ENCODE peak calls at places on chromosome 17, in eight cellular contexts. S, Y, Q, U, E, H, B and W are unnamed samples.

GRCh38 chr17:51166987-51167931 is 1.0 kb downstream of the NME2 start:
- DNase-seq in S (peak; percentile 88), Y (peak; percentile 42), Q (peak; percentile 80), U (no peak), E (peak; percentile 79), H (peak; percentile 47), B (no peak), W (peak; percentile 70)

GRCh38 chr17:69761767-69762321 is 313.2 kb upstream of the KCNJ16 start:
- DNase-seq in S (no peak), Y (peak; percentile 68), Q (no peak), U (peak; percentile 92), E (no peak), H (no peak), B (no peak), W (no peak)

GRCh38 chr17:70552230-70552981 is 383.1 kb downstream of the KCNJ2 start:
- DNase-seq in S (peak; percentile 56), Y (peak; percentile 66), Q (no peak), U (peak; percentile 36), E (no peak), H (no peak), B (no peak), W (no peak)

GRCh38 chr17:1054656-1055055 is 57.7 kb downstream of the TIMM22 start:
- DNase-seq in S (no peak), Y (no peak), Q (no peak), U (no peak), E (no peak), H (no peak), B (no peak), W (no peak)

GRCh38 chr17:37489197-37490001 is at the start of gene DUSP14:
- DNase-seq in S (peak; percentile 97), Y (peak; percentile 86), Q (peak; percentile 84), U (no peak), E (peak; percentile 77), H (peak; percentile 78), B (peak; percentile 12), W (peak; percentile 79)

GRCh38 chr17:80264048-80264792 is 3.6 kb downstream of the RNF213 start:
- DNase-seq in S (no peak), Y (no peak), Q (no peak), U (no peak), E (no peak), H (no peak), B (no peak), W (peak; percentile 85)

GRCh38 chr17:50620237-50620636 is 14.4 kb upstream of the ABCC3 start:
- DNase-seq in S (no peak), Y (no peak), Q (peak; percentile 55), U (no peak), E (no peak), H (no peak), B (no peak), W (no peak)

GRCh38 chr17:1634841-1635650 is 6.4 kb upstream of the SLC43A2 start:
- DNase-seq in S (no peak), Y (no peak), Q (no peak), U (no peak), E (no peak), H (no peak), B (no peak), W (no peak)

GRCh38 chr17:79026345-79027273 is 2.6 kb downstream of the C1QTNF1 start:
- DNase-seq in S (no peak), Y (peak; percentile 88), Q (no peak), U (peak; percentile 72), E (no peak), H (peak; percentile 78), B (no peak), W (no peak)
- TF ChIP-seq CTCF in S (no peak), Y (no peak), Q (no peak), U (no peak), E (no peak), H (no peak), B (no peak), W (no peak)

GRCh38 chr17:10297691-10298090 is 75.1 kb downstream of the MYH13 start:
- DNase-seq in S (no peak), Y (no peak), Q (no peak), U (no peak), E (no peak), H (no peak), B (no peak), W (no peak)

GRCh38 chr17:10294162-10294561 is 78.6 kb downstream of the MYH13 start:
- DNase-seq in S (peak; percentile 60), Y (no peak), Q (no peak), U (no peak), E (no peak), H (no peak), B (no peak), W (no peak)

GRCh38 chr17:10290046-10290445 is 82.8 kb downstream of the MYH13 start:
- DNase-seq in S (no peak), Y (peak; percentile 66), Q (no peak), U (no peak), E (no peak), H (no peak), B (no peak), W (no peak)

GRCh38 chr17:10292057-10292931 is 80.5 kb downstream of the MYH13 start:
- DNase-seq in S (peak; percentile 50), Y (peak; percentile 84), Q (no peak), U (no peak), E (no peak), H (no peak), B (no peak), W (peak; percentile 49)

DNA sequence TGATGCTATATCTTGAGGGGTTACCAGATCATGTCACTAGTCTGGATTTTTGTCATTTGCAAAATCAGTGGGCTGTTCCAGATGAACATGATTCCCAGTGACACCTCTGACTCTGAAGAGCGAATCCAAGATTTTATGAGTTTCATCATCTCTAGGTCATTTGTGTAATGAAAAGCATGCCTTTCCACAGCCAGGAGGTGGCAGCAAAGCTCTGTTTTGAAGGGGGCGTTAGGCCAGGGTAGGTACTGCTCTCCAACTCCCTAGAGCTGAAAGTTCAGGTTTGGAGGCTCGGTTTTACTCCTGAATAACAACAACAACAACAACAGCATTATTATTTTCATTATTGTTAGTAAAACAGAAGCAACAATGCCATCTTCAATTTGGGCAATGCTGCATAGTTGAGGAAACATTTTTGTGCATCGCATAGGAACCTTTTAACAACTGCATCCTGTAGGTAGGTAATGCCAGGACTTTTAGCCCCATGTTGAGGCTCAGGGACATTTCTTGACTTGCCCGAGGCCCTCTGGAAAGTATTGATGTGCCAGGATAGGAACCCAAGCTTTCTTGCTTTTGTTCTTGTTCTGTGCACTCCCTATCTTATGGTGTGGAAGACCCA is 77.0 kb downstream of the MYH13 start:
- DNase-seq in S (peak; percentile 63), Y (peak; percentile 82), Q (peak; percentile 60), U (peak; percentile 33), E (peak; percentile 80), H (peak; percentile 37), B (no peak), W (peak; percentile 55)
- TF ChIP-seq CTCF in S (peak; percentile 65), Y (peak; percentile 75), Q (peak; percentile 70), U (peak; percentile 81), E (peak; percentile 71), H (peak; percentile 32), B (no peak), W (peak; percentile 68)

GRCh38 chr17:13925579-13925978 is 143.7 kb upstream of the COX10 start:
- DNase-seq in S (no peak), Y (no peak), Q (no peak), U (no peak), E (no peak), H (no peak), B (no peak), W (no peak)
- TF ChIP-seq CTCF in S (no peak), Y (no peak), Q (no peak), U (peak; percentile 38), E (peak; percentile 33), H (no peak), B (no peak), W (no peak)

GRCh38 chr17:7856840-7857723 is at the start of gene NAA38:
- DNase-seq in S (peak; percentile 94), Y (peak; percentile 100), Q (peak; percentile 94), U (peak; percentile 100), E (peak; percentile 88), H (peak; percentile 98), B (peak; percentile 92), W (peak; percentile 98)

GRCh38 chr17:7859028-7859427 is 1.2 kb downstream of the CYB5D1 start:
- DNase-seq in S (no peak), Y (no peak), Q (no peak), U (no peak), E (no peak), H (no peak), B (no peak), W (no peak)

GRCh38 chr17:7856081-7856791 is 1.1 kb downstream of the NAA38 start:
- DNase-seq in S (no peak), Y (peak; percentile 81), Q (no peak), U (no peak), E (peak; percentile 68), H (peak; percentile 77), B (no peak), W (peak; percentile 57)

GRCh38 chr17:7857724-7858486 is at the start of gene CYB5D1:
- DNase-seq in S (peak; percentile 83), Y (peak; percentile 95), Q (peak; percentile 83), U (peak; percentile 85), E (peak; percentile 80), H (peak; percentile 94), B (peak; percentile 77), W (peak; percentile 94)

DNA sequence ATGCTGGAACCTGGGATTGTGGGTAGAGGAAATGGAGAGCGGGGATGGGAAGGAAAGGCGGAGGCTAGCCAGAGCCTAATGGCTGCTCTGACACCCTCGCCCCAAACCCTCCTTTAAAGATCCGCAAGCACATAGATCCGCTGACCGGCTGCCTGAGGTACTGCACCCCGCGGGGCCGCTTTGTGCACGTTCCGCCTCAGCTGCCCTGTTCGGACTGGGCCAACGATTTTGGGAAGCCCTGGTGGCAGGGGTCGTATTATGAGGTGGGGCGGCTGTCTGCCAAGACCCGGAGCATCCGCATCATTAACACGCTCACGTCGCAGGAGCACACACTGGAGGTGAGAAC is 657 bp downstream of the CYB5D1 start:
- DNase-seq in S (no peak), Y (peak; percentile 63), Q (no peak), U (no peak), E (peak; percentile 65), H (peak; percentile 78), B (no peak), W (peak; percentile 54)
- TF ChIP-seq CTCF in S (peak; percentile 6), Y (peak; percentile 63), Q (peak; percentile 64), U (peak; percentile 43), E (peak; percentile 49), H (peak; percentile 30), B (peak; percentile 26), W (peak; percentile 19)

GRCh38 chr17:82613283-82614094 is 34.8 kb downstream of the WDR45B start:
- DNase-seq in S (no peak), Y (no peak), Q (no peak), U (no peak), E (no peak), H (no peak), B (no peak), W (no peak)

GRCh38 chr17:82616021-82616703 is 32.1 kb downstream of the WDR45B start:
- DNase-seq in S (no peak), Y (no peak), Q (no peak), U (no peak), E (no peak), H (no peak), B (no peak), W (no peak)

GRCh38 chr17:82619211-82619610 is 29.0 kb downstream of the WDR45B start:
- DNase-seq in S (no peak), Y (no peak), Q (no peak), U (no peak), E (no peak), H (no peak), B (no peak), W (no peak)

GRCh38 chr17:82614095-82614631 is 34.1 kb downstream of the WDR45B start:
- DNase-seq in S (no peak), Y (no peak), Q (no peak), U (no peak), E (no peak), H (no peak), B (no peak), W (no peak)

GRCh38 chr17:82615084-82616020 is 32.9 kb downstream of the WDR45B start:
- DNase-seq in S (no peak), Y (no peak), Q (no peak), U (no peak), E (no peak), H (no peak), B (no peak), W (no peak)
- TF ChIP-seq CTCF in S (no peak), Y (no peak), Q (no peak), U (no peak), E (no peak), H (no peak), B (no peak), W (no peak)